ENCODE peak calls at places on chromosomes 6 and 20, in five cellular contexts. P, T, E, W and O are unnamed samples.

GRCh38 chr6:18507018-18507415 is 119.9 kb downstream of the RNF144B start:
- DNase-seq in P (no peak), T (no peak), E (no peak), W (no peak), O (no peak)

GRCh38 chr20:5844063-5844681 is 94.0 kb downstream of the SHLD1 start:
- DNase-seq in P (peak), T (no peak), E (peak), W (no peak), O (no peak)

GRCh38 chr6:51777631-51778030 is 309.8 kb downstream of the PKHD1 start:
- DNase-seq in P (no peak), T (no peak), E (no peak), W (no peak), O (no peak)

GRCh38 chr20:58721951-58722371 is 29.4 kb downstream of the NPEPL1 start:
- DNase-seq in P (peak), T (no peak), E (peak), W (peak), O (no peak)

GRCh38 chr20:51469578-51470520 is 72.7 kb downstream of the NFATC2 start:
- DNase-seq in P (no peak), T (no peak), E (no peak), W (no peak), O (no peak)

GRCh38 chr20:37526839-37527637 is 638 bp downstream of the BLCAP start:
- DNase-seq in P (no peak), T (no peak), E (peak), W (no peak), O (peak)

GRCh38 chr20:53083411-53083810 is 111.3 kb downstream of the TSHZ2 start:
- DNase-seq in P (no peak), T (no peak), E (no peak), W (no peak), O (no peak)

GRCh38 chr20:61662226-61662945 is 403.3 kb downstream of the TAF4 start:
- DNase-seq in P (no peak), T (no peak), E (no peak), W (no peak), O (no peak)

GRCh38 chr6:63267828-63268227 is 52.0 kb downstream of the LGSN start:
- DNase-seq in P (no peak), T (no peak), E (no peak), W (no peak), O (no peak)

GRCh38 chr20:44643596-44644383 is 7.7 kb downstream of the ADA start:
- DNase-seq in P (no peak), T (peak), E (peak), W (peak), O (peak)

GRCh38 chr6:42777126-42777822 is 4.6 kb upstream of the BICRAL start:
- DNase-seq in P (no peak), T (no peak), E (no peak), W (no peak), O (peak)

GRCh38 chr20:47440857-47441773 is 60.6 kb upstream of the NCOA3 start:
- DNase-seq in P (no peak), T (no peak), E (peak), W (no peak), O (peak)

GRCh38 chr6:167095888-167096287 is 27.0 kb upstream of the CCR6 start:
- DNase-seq in P (no peak), T (no peak), E (no peak), W (no peak), O (no peak)

GRCh38 chr6:16823700-16824352 is 62.6 kb upstream of the ATXN1 start:
- DNase-seq in P (no peak), T (no peak), E (no peak), W (no peak), O (no peak)

GRCh38 chr6:152096863-152097496 is 289.5 kb downstream of the ESR1 start:
- DNase-seq in P (no peak), T (no peak), E (peak), W (no peak), O (peak)

GRCh38 chr6:21556968-21557721 is 36.4 kb upstream of the SOX4 start:
- DNase-seq in P (no peak), T (no peak), E (no peak), W (no peak), O (no peak)

GRCh38 chr6:73610444-73611275 is 43.1 kb downstream of the SLC17A5 start:
- DNase-seq in P (peak), T (no peak), E (peak), W (no peak), O (peak)

GRCh38 chr6:30518505-30518850 is 29.2 kb downstream of the HLA-E start:
- DNase-seq in P (no peak), T (no peak), E (no peak), W (no peak), O (no peak)

GRCh38 chr6:167130712-167131684 is 8.1 kb downstream of the CCR6 start:
- DNase-seq in P (no peak), T (no peak), E (no peak), W (no peak), O (no peak)

GRCh38 chr6:47132724-47133123 is 90.6 kb upstream of the ADGRF1 start:
- DNase-seq in P (no peak), T (no peak), E (no peak), W (no peak), O (no peak)

GRCh38 chr6:65631711-65632110 is 75.3 kb downstream of the EYS start:
- DNase-seq in P (no peak), T (no peak), E (no peak), W (no peak), O (no peak)

GRCh38 chr6:106527979-106528378 is 101.3 kb downstream of the RTN4IP1 start:
- DNase-seq in P (no peak), T (no peak), E (peak), W (no peak), O (peak)

GRCh38 chr6:113893866-113894265 is 36.7 kb downstream of the MARCKS start:
- DNase-seq in P (no peak), T (no peak), E (no peak), W (no peak), O (no peak)

GRCh38 chr6:6940031-6940664 is 167.6 kb upstream of the RREB1 start:
- DNase-seq in P (no peak), T (no peak), E (no peak), W (no peak), O (no peak)

GRCh38 chr6:17470953-17471335 is 77.5 kb downstream of the CAP2 start:
- DNase-seq in P (no peak), T (no peak), E (peak), W (no peak), O (no peak)

GRCh38 chr6:112145080-112145573 is 57.7 kb downstream of the FAM229B start:
- DNase-seq in P (no peak), T (no peak), E (no peak), W (no peak), O (no peak)

GRCh38 chr20:346640-347316 is at the start of gene NRSN2:
- DNase-seq in P (peak), T (peak), E (peak), W (no peak), O (peak)

GRCh38 chr6:137861550-137862337 is 5.3 kb upstream of the TNFAIP3 start:
- DNase-seq in P (no peak), T (no peak), E (no peak), W (no peak), O (no peak)

GRCh38 chr20:56328861-56329260 is 29.9 kb upstream of the FAM210B start:
- DNase-seq in P (no peak), T (no peak), E (peak), W (no peak), O (no peak)

GRCh38 chr6:147279423-147279822 is 75.2 kb downstream of the STXBP5 start:
- DNase-seq in P (no peak), T (no peak), E (peak), W (no peak), O (no peak)